ENCODE peak calls at places on chromosomes 5 and 9, in ten cellular contexts. H is SW 1271; O is GM03348; X is retinal pigment epithelial cell; W is non-pigmented ciliary epithelial cell; E is NCI-H1436; C is NCI-H748 treated with DMSO at 0.1 percent for 48 hours; Q is cerebellar cortex; Y is stimulated activated CD8-positive, alpha-beta memory T cell treated with anti-CD3 and anti-CD28 coated beads, Interleukin-4, amount 100 ng/mL, for 1 hour; U is posterior vena cava. Z is an unnamed sample.

GRCh38 chr9:136807281-136808074 is at the start of gene RABL6:
- DNase-seq in H (peak), O (peak), X (no peak), W (no peak), E (peak), C (peak), Q (peak), Y (peak), U (peak), Z (peak)

GRCh38 chr5:127871448-127872153 is 168.4 kb downstream of the CCDC192 start:
- DNase-seq in H (no peak), O (no peak), X (peak), W (no peak), E (no peak), C (no peak), Q (no peak), Y (no peak), U (no peak), Z (no peak)

GRCh38 chr9:111728617-111729366 is 65.9 kb downstream of the SHOC1 start:
- DNase-seq in H (peak), O (peak), X (peak), W (peak), E (no peak), C (no peak), Q (no peak), Y (no peak), U (no peak), Z (no peak)

GRCh38 chr9:14741369-14741768 is 18.8 kb upstream of the CER1 start:
- DNase-seq in H (no peak), O (no peak), X (no peak), W (no peak), E (no peak), C (no peak), Q (no peak), Y (no peak), U (no peak), Z (no peak)

GRCh38 chr5:10579537-10580521 is 16.0 kb downstream of the ANKRD33B start:
- DNase-seq in H (no peak), O (no peak), X (no peak), W (no peak), E (no peak), C (no peak), Q (no peak), Y (no peak), U (no peak), Z (no peak)

GRCh38 chr5:61327761-61328753 is 4.0 kb upstream of the ZSWIM6 start:
- DNase-seq in H (no peak), O (peak), X (no peak), W (no peak), E (no peak), C (no peak), Q (no peak), Y (no peak), U (no peak), Z (no peak)

GRCh38 chr5:73883646-73884045 is 257.6 kb downstream of the ARHGEF28 start:
- DNase-seq in H (no peak), O (no peak), X (no peak), W (no peak), E (no peak), C (no peak), Q (no peak), Y (no peak), U (no peak), Z (no peak)

GRCh38 chr9:87442451-87442850 is 55.2 kb upstream of the DAPK1 start:
- DNase-seq in H (no peak), O (no peak), X (no peak), W (no peak), E (no peak), C (no peak), Q (no peak), Y (no peak), U (no peak), Z (no peak)

GRCh38 chr9:83449981-83450380 is 88.2 kb downstream of the FRMD3 start:
- DNase-seq in H (no peak), O (no peak), X (no peak), W (no peak), E (no peak), C (no peak), Q (no peak), Y (no peak), U (no peak), Z (no peak)

GRCh38 chr5:90406466-90406865 is 3.1 kb downstream of the CETN3 start:
- DNase-seq in H (no peak), O (no peak), X (no peak), W (no peak), E (no peak), C (no peak), Q (no peak), Y (no peak), U (no peak), Z (no peak)

GRCh38 chr9:109910616-109911568 is 130.9 kb downstream of the PALM2AKAP2 start:
- DNase-seq in H (peak), O (peak), X (no peak), W (no peak), E (no peak), C (no peak), Q (no peak), Y (no peak), U (no peak), Z (no peak)

GRCh38 chr9:134173127-134174072 is 9.0 kb upstream of the RNU6ATAC start:
- DNase-seq in H (no peak), O (no peak), X (no peak), W (no peak), E (no peak), C (no peak), Q (no peak), Y (no peak), U (no peak), Z (no peak)

GRCh38 chr5:179112469-179113142 is 52.4 kb downstream of the ZNF354C start:
- DNase-seq in H (no peak), O (no peak), X (no peak), W (no peak), E (no peak), C (no peak), Q (no peak), Y (no peak), U (peak), Z (no peak)

GRCh38 chr9:132939169-132939568 is 5.2 kb downstream of the TSC1 start:
- DNase-seq in H (no peak), O (no peak), X (no peak), W (no peak), E (no peak), C (no peak), Q (no peak), Y (no peak), U (no peak), Z (no peak)

GRCh38 chr5:37738057-37738691 is 101.7 kb downstream of the GDNF start:
- DNase-seq in H (peak), O (peak), X (peak), W (peak), E (no peak), C (no peak), Q (no peak), Y (no peak), U (no peak), Z (no peak)

Z was measured in activated T-helper 1 cell treated with anti-CD3 and anti-CD28 coated beads, Interleukin-2, amount 50 U/mL, for 16 hours.